ENCODE peak calls at places on chromosome 11, in six cellular contexts. T is HCT116; N is epithelial cell of prostate; O is RWPE1; P is AG08395; J is activated CD4-positive, alpha-beta T cell treated with anti-CD3 and anti-CD28 coated beads, Interleukin-2, amount 10 ng/mL, durations not matched to agents 7 days and 5 days. E is an unnamed sample.

GRCh38 chr11:11850668-11851067 is 8.9 kb downstream of the USP47 start:
- DNase-seq in T (no peak), N (no peak), O (no peak), P (no peak), J (no peak), E (no peak)

GRCh38 chr11:116837231-116838091 is at the start of gene APOA1:
- DNase-seq in T (no peak), N (no peak), O (no peak), P (no peak), J (no peak), E (no peak)

GRCh38 chr11:55795256-55795655 is at the start of gene OR5D14:
- DNase-seq in T (no peak), N (no peak), O (no peak), P (no peak), J (no peak), E (no peak)

GRCh38 chr11:120710354-120711187 is 199.0 kb downstream of the GRIK4 start:
- DNase-seq in T (peak), N (no peak), O (peak), P (peak), J (no peak), E (no peak)

GRCh38 chr11:9313648-9314290 is 624 bp downstream of the TMEM41B start:
- DNase-seq in T (no peak), N (no peak), O (peak), P (peak), J (peak), E (no peak)

GRCh38 chr11:77127674-77127968 is 425 bp upstream of the MYO7A start:
- DNase-seq in T (no peak), N (no peak), O (no peak), P (no peak), J (no peak), E (no peak)

GRCh38 chr11:28636033-28636432 is 527.8 kb downstream of the METTL15 start:
- DNase-seq in T (no peak), N (no peak), O (no peak), P (peak), J (no peak), E (no peak)

GRCh38 chr11:99795999-99796398 is 775.2 kb downstream of the CNTN5 start:
- DNase-seq in T (no peak), N (no peak), O (no peak), P (no peak), J (no peak), E (no peak)

GRCh38 chr11:128872594-128872993 is 5.5 kb upstream of the KCNJ1 start:
- DNase-seq in T (no peak), N (no peak), O (no peak), P (no peak), J (no peak), E (no peak)

GRCh38 chr11:121553806-121554205 is 101.0 kb upstream of the SORL1-AS1 start:
- DNase-seq in T (peak), N (no peak), O (peak), P (no peak), J (no peak), E (no peak)

GRCh38 chr11:12696911-12697581 is 22.8 kb downstream of the TEAD1 start:
- DNase-seq in T (peak), N (peak), O (peak), P (no peak), J (no peak), E (no peak)

GRCh38 chr11:66858939-66859685 is 2.2 kb downstream of the LRFN4 start:
- DNase-seq in T (no peak), N (no peak), O (no peak), P (no peak), J (no peak), E (no peak)

GRCh38 chr11:64334764-64335741 is 5.0 kb upstream of the CCDC88B start:
- DNase-seq in T (peak), N (peak), O (peak), P (peak), J (no peak), E (peak)

GRCh38 chr11:87061766-87062165 is 24.0 kb downstream of the TMEM135 start:
- DNase-seq in T (no peak), N (no peak), O (no peak), P (no peak), J (no peak), E (no peak)

GRCh38 chr11:94767701-94768601 is at the start of gene AMOTL1:
- DNase-seq in T (peak), N (no peak), O (peak), P (peak), J (peak), E (peak)

GRCh38 chr11:789951-790350 is at the start of gene CEND1:
- DNase-seq in T (no peak), N (no peak), O (no peak), P (peak), J (peak), E (peak)

GRCh38 chr11:45369294-45369693 is 83.2 kb upstream of the SYT13 start:
- DNase-seq in T (no peak), N (no peak), O (no peak), P (no peak), J (no peak), E (no peak)

GRCh38 chr11:31325162-31325561 is 44.4 kb downstream of the DCDC1 start:
- DNase-seq in T (no peak), N (peak), O (peak), P (peak), J (no peak), E (no peak)

GRCh38 chr11:32137263-32137662 is 46.4 kb downstream of the RCN1 start:
- DNase-seq in T (peak), N (peak), O (peak), P (peak), J (no peak), E (no peak)

GRCh38 chr11:86456075-86456939 is 81.6 kb downstream of the CCDC81 start:
- DNase-seq in T (peak), N (no peak), O (peak), P (peak), J (peak), E (peak)

GRCh38 chr11:34651551-34651950 is 30.7 kb downstream of the EHF start:
- DNase-seq in T (no peak), N (no peak), O (no peak), P (no peak), J (no peak), E (no peak)

E was measured in GM10248.